ENCODE peak calls at places on chromosomes 5 and 9, in seven cellular contexts. P, V, X, N, A, J and S are unnamed samples. For H3K36me3, the result is how much of the 10 kb centered on the place peaks cover.

GRCh38 chr5:122126177-122126701 is 3.1 kb upstream of the ZNF474 start:
- DNase-seq in P (peak), V (no peak), X (no peak), N (peak), A (no peak), J (peak), S (peak)

GRCh38 chr5:128237000-128237399 is 153.4 kb downstream of the SLC12A2 start:
- DNase-seq in P (no peak), V (no peak), X (no peak), N (no peak), A (no peak), J (no peak), S (no peak)

GRCh38 chr5:95238560-95239325 is 46.2 kb downstream of the MCTP1 start:
- DNase-seq in P (peak), V (no peak), X (peak), N (peak), A (peak), J (peak), S (peak)

GRCh38 chr5:15566789-15567188 is 66.8 kb downstream of the FBXL7 start:
- DNase-seq in P (no peak), V (no peak), X (no peak), N (no peak), A (no peak), J (no peak), S (no peak)

GRCh38 chr5:13831236-13831810 is 113.2 kb downstream of the DNAH5 start:
- DNase-seq in P (no peak), V (no peak), X (peak), N (peak), A (no peak), J (no peak), S (peak)

GRCh38 chr5:141848771-141849370 is 29.3 kb downstream of the PCDH1 start:
- DNase-seq in P (peak), V (peak), X (peak), N (peak), A (peak), J (peak), S (peak)

GRCh38 chr9:105063665-105064247 is 135.8 kb upstream of the ABCA1 start:
- DNase-seq in P (peak), V (peak), X (peak), N (peak), A (no peak), J (peak), S (peak)

GRCh38 chr5:54062958-54063357 is 247.4 kb downstream of the ARL15 start:
- DNase-seq in P (peak), V (no peak), X (no peak), N (peak), A (no peak), J (peak), S (peak)

GRCh38 chr9:86075132-86075807 is 24.1 kb downstream of the GOLM1 start:
- DNase-seq in P (no peak), V (no peak), X (no peak), N (no peak), A (no peak), J (peak), S (no peak)

GRCh38 chr9:133426011-133426410 is 3.8 kb downstream of the ADAMTS13 start:
- DNase-seq in P (no peak), V (no peak), X (no peak), N (no peak), A (no peak), J (no peak), S (no peak)

GRCh38 chr9:38278457-38278856 is 114.0 kb upstream of the ALDH1B1 start:
- DNase-seq in P (no peak), V (no peak), X (no peak), N (no peak), A (no peak), J (no peak), S (no peak)

GRCh38 chr5:137734962-137735530 is 843 bp downstream of the KLHL3 start:
- DNase-seq in P (peak), V (peak), X (peak), N (peak), A (no peak), J (peak), S (peak)

GRCh38 chr5:118434522-118434921 is 553.8 kb downstream of the DTWD2 start:
- DNase-seq in P (no peak), V (no peak), X (no peak), N (no peak), A (no peak), J (no peak), S (no peak)

GRCh38 chr5:58793888-58794287 is 211.0 kb downstream of the RAB3C start:
- DNase-seq in P (no peak), V (no peak), X (no peak), N (no peak), A (no peak), J (no peak), S (no peak)

GRCh38 chr5:138305797-138306196 is 25.8 kb downstream of the CDC25C start:
- DNase-seq in P (no peak), V (no peak), X (no peak), N (peak), A (no peak), J (no peak), S (peak)

DNA sequence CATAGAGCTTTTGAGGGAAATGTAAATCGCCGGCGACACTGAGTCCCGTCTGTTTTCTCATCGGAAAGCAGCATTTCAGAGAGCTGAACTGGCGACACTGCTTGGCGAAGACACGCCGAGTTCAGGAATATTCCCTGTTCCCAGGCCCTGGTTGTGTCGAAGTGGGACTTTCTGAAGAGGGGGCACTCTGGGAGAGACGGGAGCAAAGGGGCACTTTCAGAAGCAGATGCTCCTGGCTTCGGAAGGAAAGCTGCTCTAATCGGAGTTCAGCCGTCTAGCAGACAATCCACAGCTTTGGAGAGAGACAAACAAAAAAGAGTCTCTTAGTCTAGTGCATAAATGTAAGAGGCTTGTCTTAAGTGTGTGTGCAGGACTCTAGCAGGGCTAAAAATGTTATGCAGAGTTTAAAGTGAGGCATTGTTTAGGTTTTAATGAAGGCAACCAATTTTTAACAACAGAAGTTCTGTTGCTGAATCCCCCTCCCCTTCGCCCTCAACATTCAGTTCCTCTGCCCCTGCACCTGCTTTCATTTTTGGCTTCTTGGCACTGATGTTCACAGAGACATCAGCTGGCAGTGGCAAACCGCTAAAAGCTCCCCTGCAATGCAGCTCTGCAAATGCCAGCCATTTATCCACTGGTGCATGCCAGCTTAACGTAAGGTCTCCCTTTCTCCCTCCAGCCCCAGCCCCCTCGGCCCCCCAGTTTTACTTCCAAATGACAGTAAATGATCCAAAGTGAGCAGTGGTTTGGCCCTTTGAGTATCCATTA is 289.5 kb upstream of the MPDZ start:
- DNase-seq in P (peak), V (no peak), X (no peak), N (peak), A (no peak), J (no peak), S (no peak)
- H3K4me3 ChIP-seq in P (no peak), V (peak), X (no peak), N (no peak), A (no peak), J (peak), S (no peak)

DNA sequence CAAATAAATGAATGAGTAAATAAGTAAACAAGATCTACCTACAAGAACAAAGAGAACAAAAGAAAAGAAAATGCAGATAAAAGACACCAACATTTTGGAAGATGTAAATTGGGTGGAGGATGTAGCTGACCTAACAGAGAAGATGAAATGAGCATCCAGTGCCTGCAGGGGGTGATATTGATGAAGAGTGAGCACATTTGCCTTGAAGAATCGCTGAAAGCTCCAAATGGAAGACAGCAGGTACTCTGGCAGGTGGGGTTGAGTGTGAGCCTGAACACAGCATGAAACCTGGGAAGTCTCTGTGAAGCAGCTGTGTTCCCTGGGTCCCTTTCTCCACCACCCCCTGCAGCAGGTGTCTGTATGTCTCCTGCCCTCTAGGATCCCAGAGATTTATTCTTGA is 125.6 kb downstream of the NXNL2 start:
- DNase-seq in P (peak), V (no peak), X (peak), N (peak), A (peak), J (peak), S (peak)
- TF ChIP-seq CTCF in P (peak), V (no peak), X (peak), N (peak), A (peak), J (peak), S (peak)

DNA sequence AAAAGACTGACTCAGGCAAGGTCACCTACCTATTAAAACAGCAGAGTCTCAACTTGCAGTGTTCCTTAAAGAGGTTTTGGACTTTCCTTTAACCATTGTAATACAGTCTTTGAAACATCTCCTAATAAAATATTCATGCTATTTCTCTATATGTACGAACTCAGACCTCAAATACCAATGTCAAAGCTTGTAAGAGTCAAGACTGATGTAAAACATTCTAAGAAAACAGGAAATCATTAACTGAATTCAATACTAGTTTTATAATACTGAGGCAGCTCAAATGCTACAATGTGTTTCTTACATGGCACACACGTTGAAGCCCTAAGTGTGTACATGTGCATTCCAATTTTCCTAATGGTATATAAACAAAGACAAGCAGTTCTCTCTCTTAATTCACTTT is 11.7 kb downstream of the PSIP1 start:
- DNase-seq in P (no peak), V (no peak), X (no peak), N (no peak), A (no peak), J (no peak), S (no peak)
- H3K36me3 ChIP-seq in P (under half), V (under half), X (under half), N (under half), A (under half), J (under half), S (under half)

GRCh38 chr9:92807031-92807756 is 42.6 kb upstream of the BICD2 start:
- DNase-seq in P (no peak), V (no peak), X (no peak), N (no peak), A (no peak), J (no peak), S (no peak)

GRCh38 chr9:92804727-92805126 is 40.1 kb upstream of the BICD2 start:
- DNase-seq in P (no peak), V (no peak), X (no peak), N (no peak), A (no peak), J (no peak), S (no peak)

GRCh38 chr9:92808726-92809451 is 44.3 kb upstream of the BICD2 start:
- DNase-seq in P (peak), V (peak), X (peak), N (peak), A (peak), J (peak), S (peak)

DNA sequence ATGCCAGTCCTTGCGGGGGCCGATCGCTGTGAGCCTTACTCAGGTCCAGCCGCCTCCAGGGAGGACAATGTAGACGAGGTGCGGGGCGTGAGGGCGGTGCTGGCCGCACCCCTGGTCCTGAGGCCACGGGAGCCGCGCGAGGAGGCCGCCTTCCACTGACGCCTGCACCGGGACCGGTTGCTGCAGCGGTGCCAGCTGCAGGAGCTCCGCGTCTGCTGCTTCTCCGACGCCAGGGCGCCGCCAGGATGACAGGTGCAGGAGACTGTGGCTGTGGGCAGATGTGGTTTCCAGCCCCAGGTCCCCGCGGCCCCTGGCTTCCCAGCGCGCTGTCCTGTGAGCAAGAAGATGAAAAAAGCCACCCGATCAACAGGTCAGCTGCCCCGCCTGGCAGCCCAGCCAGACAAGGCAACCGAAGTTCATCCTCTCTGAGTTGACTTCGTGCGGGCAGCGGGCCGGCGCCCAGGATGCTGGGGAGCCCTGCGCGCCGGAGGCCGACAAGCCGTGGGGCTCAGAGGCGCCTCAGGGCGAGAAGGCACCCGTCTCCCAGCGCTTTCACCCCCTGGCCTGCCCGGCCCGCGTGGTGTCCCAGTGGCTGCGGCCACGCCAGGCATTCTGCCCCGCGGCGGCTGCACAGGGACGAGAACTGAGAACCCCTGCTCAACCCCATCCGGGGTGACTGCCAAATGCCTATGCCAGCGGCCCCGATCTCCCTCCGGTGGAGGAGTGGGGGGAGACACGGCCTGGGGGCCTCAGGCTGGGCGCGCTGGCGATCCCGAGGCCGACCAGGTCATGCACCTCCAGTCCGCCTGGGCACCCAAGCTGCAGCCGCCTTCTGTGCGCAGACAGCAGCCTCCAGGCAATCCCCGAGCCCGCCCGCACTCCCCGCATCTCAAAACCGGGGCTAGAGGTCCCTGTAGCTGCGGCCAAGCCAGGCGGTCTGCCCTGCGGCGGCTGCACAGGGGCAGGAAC is 43.4 kb upstream of the BICD2 start:
- DNase-seq in P (no peak), V (no peak), X (no peak), N (no peak), A (peak), J (no peak), S (no peak)
- H3K4me3 ChIP-seq in P (no peak), V (peak), X (peak), N (peak), A (peak), J (no peak), S (no peak)

DNA sequence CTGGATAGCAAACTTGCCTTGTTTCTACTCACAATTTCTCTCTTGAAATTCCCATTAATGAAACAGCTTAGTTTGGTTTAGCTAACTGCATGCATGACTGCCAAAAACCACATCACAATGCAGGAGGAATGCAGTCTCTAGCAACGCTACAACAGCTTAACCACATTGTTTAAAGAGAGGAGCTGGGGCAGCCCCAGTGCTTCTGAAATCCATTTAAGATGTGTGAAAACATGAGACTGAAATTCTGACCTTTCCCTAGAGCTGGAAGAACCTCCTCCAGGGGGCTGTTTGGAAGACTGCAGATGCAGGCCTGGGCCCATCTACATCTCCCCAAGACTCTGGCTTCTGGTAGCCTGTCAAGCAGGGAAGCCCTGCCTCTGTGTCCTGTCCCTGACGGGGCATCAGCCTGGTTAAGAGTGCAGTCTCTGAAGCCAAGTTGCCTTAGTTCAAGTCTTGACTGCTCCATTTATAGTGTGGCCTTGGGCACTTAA is 157.1 kb downstream of the ZNF462 start:
- DNase-seq in P (peak), V (peak), X (peak), N (peak), A (no peak), J (peak), S (peak)
- TF ChIP-seq CTCF in P (no peak), V (no peak), X (no peak), N (no peak), A (no peak), J (peak), S (no peak)

GRCh38 chr9:98009926-98010325 is 26.8 kb downstream of the ANP32B start:
- DNase-seq in P (peak), V (no peak), X (no peak), N (no peak), A (no peak), J (peak), S (no peak)

GRCh38 chr9:98009437-98009836 is 26.3 kb downstream of the ANP32B start:
- DNase-seq in P (no peak), V (no peak), X (no peak), N (no peak), A (no peak), J (no peak), S (no peak)

GRCh38 chr9:98008764-98009163 is 25.6 kb downstream of the ANP32B start:
- DNase-seq in P (no peak), V (no peak), X (peak), N (peak), A (no peak), J (no peak), S (no peak)

GRCh38 chr9:98006127-98006796 is 23.1 kb downstream of the ANP32B start:
- DNase-seq in P (no peak), V (no peak), X (no peak), N (no peak), A (no peak), J (no peak), S (no peak)

DNA sequence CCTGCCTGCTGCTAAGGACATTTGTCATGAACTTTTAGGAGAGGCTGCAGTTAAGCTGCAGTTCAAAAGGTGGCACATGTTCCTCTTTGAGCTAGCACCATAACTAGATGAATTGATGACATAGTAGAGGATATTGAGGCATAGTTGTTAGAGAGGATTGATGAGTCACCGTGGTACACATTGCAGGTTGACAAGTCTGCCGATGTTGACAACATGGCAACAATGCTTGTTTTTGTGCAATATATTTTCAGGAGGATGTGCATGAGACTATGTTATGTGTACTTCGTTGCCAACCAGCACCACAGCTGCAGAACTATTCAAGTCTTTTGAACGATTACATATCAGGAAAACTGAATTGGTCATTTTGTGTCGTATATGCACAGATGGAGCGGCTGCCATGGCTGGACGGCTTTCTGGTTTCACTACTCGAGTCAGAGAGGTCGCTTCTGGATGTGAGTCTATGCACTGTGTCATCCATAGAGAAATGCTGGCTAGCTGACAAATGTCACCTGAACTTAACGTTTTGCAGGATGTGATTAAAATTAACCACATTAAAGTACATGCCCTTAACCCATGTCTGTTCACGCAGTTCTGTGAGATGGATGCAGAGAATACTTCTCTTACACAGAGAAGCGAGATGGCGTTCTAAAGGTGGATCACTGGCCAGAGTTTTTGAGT is 24.2 kb downstream of the ANP32B start:
- DNase-seq in P (no peak), V (no peak), X (peak), N (peak), A (no peak), J (no peak), S (peak)
- H3K36me3 ChIP-seq in P (half or more), V (under half), X (half or more), N (under half), A (under half), J (under half), S (under half)

GRCh38 chr9:91182831-91183230 is 178.9 kb downstream of the AUH start:
- DNase-seq in P (no peak), V (no peak), X (no peak), N (no peak), A (no peak), J (no peak), S (no peak)
- H3K4me3 ChIP-seq in P (no peak), V (no peak), X (no peak), N (no peak), A (no peak), J (no peak), S (no peak)

GRCh38 chr9:84953797-84954695 is 284.5 kb downstream of the NTRK2 start:
- DNase-seq in P (peak), V (peak), X (peak), N (peak), A (peak), J (peak), S (peak)
- TF ChIP-seq CTCF in P (peak), V (peak), X (peak), N (peak), A (peak), J (peak), S (peak)